ENCODE peak calls at places on chromosomes 6 and 20, in nine cellular contexts. R, G, E, P, J, H, Z, I and W are unnamed samples.

GRCh38 chr20:10429443-10429981 is 4.5 kb downstream of the MKKS start:
- DNase-seq in E (no peak), J (no peak), G (no peak), H (no peak), I (no peak), R (no peak), Z (no peak), P (no peak), W (no peak)

GRCh38 chr20:50376888-50377459 is 133.2 kb upstream of the PTPN1 start:
- DNase-seq in Z (no peak), H (peak), J (no peak), P (no peak), E (no peak), R (no peak), I (no peak), G (no peak), W (no peak)

GRCh38 chr6:102812242-102812641 is 1418.7 kb downstream of the GRIK2 start:
- DNase-seq in E (no peak), R (no peak), G (peak), I (peak), P (no peak), J (no peak), Z (no peak), H (peak), W (no peak)

GRCh38 chr20:13922241-13922640 is 68.2 kb downstream of the SEL1L2 start:
- DNase-seq in Z (no peak), G (no peak), J (no peak), E (no peak), I (peak), H (no peak), P (no peak), R (no peak), W (no peak)

GRCh38 chr6:102736941-102737368 is 1343.4 kb downstream of the GRIK2 start:
- DNase-seq in E (no peak), Z (peak), H (peak), G (no peak), R (no peak), P (no peak), I (peak), J (peak), W (no peak)

GRCh38 chr20:22462975-22463914 is 121.1 kb downstream of the FOXA2 start:
- DNase-seq in G (peak), I (no peak), P (no peak), J (no peak), H (peak), Z (no peak), R (no peak), E (no peak), W (no peak)

GRCh38 chr6:6565069-6565468 is 23.5 kb upstream of the LY86 start:
- DNase-seq in H (no peak), J (no peak), P (no peak), R (no peak), Z (no peak), E (no peak), I (no peak), G (no peak), W (no peak)

GRCh38 chr20:4067600-4068261 is 52.4 kb upstream of the RNF24 start:
- DNase-seq in I (no peak), E (no peak), G (peak), Z (peak), P (no peak), J (no peak), R (no peak), H (peak), W (no peak)

GRCh38 chr6:45577836-45578504 is 200.2 kb upstream of the SUPT3H start:
- DNase-seq in Z (no peak), E (no peak), J (peak), R (no peak), G (peak), H (no peak), P (no peak), I (peak), W (no peak)

GRCh38 chr20:21027569-21027968 is 78.6 kb downstream of the LINC00237 start:
- DNase-seq in I (no peak), Z (no peak), G (peak), P (no peak), J (peak), H (peak), R (peak), E (no peak), W (peak)

GRCh38 chr6:128202169-128202765 is 301.4 kb upstream of the THEMIS start:
- DNase-seq in E (no peak), R (no peak), G (no peak), H (no peak), Z (no peak), I (no peak), J (no peak), P (no peak), W (no peak)

GRCh38 chr20:59248031-59248684 is 52.3 kb upstream of the EDN3 start:
- DNase-seq in I (no peak), E (no peak), J (peak), Z (no peak), G (no peak), H (no peak), R (no peak), P (no peak), W (no peak)

GRCh38 chr20:58458342-58459057 is 56.7 kb downstream of the APCDD1L start:
- DNase-seq in H (peak), Z (peak), P (no peak), I (no peak), R (no peak), G (peak), E (no peak), J (peak), W (no peak)

GRCh38 chr6:107822154-107823046 is 1.7 kb downstream of the SCML4 start:
- DNase-seq in H (no peak), E (peak), P (no peak), G (peak), Z (no peak), J (no peak), I (no peak), R (no peak), W (no peak)

GRCh38 chr6:168559574-168560098 is 118.7 kb downstream of the SMOC2 start:
- DNase-seq in H (no peak), G (no peak), E (no peak), J (no peak), I (no peak), R (no peak), P (no peak), Z (no peak), W (no peak)

GRCh38 chr20:325889-326644 is 715 bp downstream of the SOX12 start:
- DNase-seq in G (peak), P (no peak), Z (peak), R (no peak), J (peak), H (peak), I (no peak), E (peak), W (peak)

GRCh38 chr6:89987140-89987539 is 92.9 kb downstream of the GJA10 start:
- DNase-seq in I (no peak), E (no peak), G (no peak), H (no peak), P (no peak), Z (no peak), J (no peak), R (no peak), W (no peak)

GRCh38 chr20:17605131-17605660 is 35.3 kb downstream of the DSTN start:
- DNase-seq in R (no peak), I (no peak), G (no peak), E (no peak), H (no peak), J (no peak), P (no peak), Z (no peak), W (no peak)

GRCh38 chr6:4130357-4130987 is 4.9 kb downstream of the ECI2 start:
- DNase-seq in E (no peak), J (no peak), H (no peak), G (no peak), I (no peak), P (no peak), Z (no peak), R (no peak), W (no peak)

GRCh38 chr6:107489636-107490567 is at the start of gene SOBP:
- DNase-seq in Z (no peak), H (peak), G (peak), P (peak), E (peak), R (no peak), I (no peak), J (peak), W (peak)

GRCh38 chr6:166466178-166467122 is 83.7 kb upstream of the MPC1 start:
- DNase-seq in J (no peak), G (no peak), H (peak), P (no peak), I (peak), E (no peak), Z (peak), R (no peak), W (no peak)

GRCh38 chr6:128336436-128337095 is 183.8 kb downstream of the PTPRK start:
- DNase-seq in G (no peak), H (peak), P (no peak), I (peak), Z (no peak), R (no peak), J (peak), E (no peak), W (no peak)

GRCh38 chr6:117188627-117189201 is 76.6 kb upstream of the VGLL2 start:
- DNase-seq in J (peak), P (no peak), E (no peak), Z (no peak), H (peak), I (no peak), G (peak), R (no peak), W (no peak)

GRCh38 chr6:14321992-14322772 is 204.6 kb downstream of the CD83 start:
- DNase-seq in Z (no peak), H (peak), I (no peak), J (no peak), E (no peak), P (no peak), G (no peak), R (no peak), W (peak)

GRCh38 chr6:107515955-107516354 is 26.0 kb downstream of the SOBP start:
- DNase-seq in I (no peak), R (no peak), H (no peak), E (no peak), P (no peak), J (no peak), G (no peak), Z (no peak), W (no peak)

DNA sequence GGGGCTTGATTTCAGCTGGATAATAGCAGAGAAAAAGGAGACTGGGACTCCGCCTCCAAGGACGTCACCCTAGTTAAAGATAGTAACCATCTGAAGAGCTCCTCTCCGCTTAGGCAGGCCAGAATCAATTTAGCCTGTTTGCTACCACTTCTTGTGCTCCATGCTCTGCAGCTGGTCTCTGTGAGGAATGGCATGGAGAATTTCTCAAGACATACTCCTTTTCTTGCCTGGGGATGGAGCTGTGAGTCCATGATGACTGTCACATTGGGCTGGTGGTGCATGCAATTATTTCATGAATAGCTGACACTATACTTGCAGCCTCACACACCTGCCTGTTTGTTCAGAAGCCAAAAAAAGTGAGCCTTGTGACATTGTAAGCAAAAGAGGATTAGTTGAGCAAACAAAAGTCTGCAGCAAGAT is 61.4 kb downstream of the TXLNB start:
- DNase-seq in E (no peak), R (no peak), J (peak), P (peak), I (no peak), G (peak), Z (peak), H (peak), W (no peak)
- TF ChIP-seq CTCF in E (no peak), R (peak), J (peak), P (no peak), I (peak), G (no peak), Z (no peak), H (peak), W (no peak)

GRCh38 chr6:99613705-99614429 is 7.2 kb downstream of the PRDM13 start:
- DNase-seq in E (peak), R (no peak), J (peak), P (no peak), G (peak), I (no peak), Z (no peak), H (peak), W (peak)

GRCh38 chr6:99614430-99615161 is 8.0 kb downstream of the PRDM13 start:
- DNase-seq in R (no peak), Z (no peak), J (peak), E (peak), H (no peak), G (peak), P (no peak), I (no peak), W (peak)

GRCh38 chr6:99612551-99613397 is 6.1 kb downstream of the PRDM13 start:
- DNase-seq in R (no peak), P (no peak), Z (no peak), E (no peak), I (no peak), H (no peak), J (no peak), G (no peak), W (peak)

GRCh38 chr6:99611148-99611547 is 4.5 kb downstream of the PRDM13 start:
- DNase-seq in I (no peak), P (no peak), H (no peak), R (no peak), E (peak), J (no peak), Z (no peak), G (peak), W (no peak)

GRCh38 chr6:99613398-99613704 is 6.7 kb downstream of the PRDM13 start:
- DNase-seq in I (no peak), H (peak), E (peak), J (peak), R (no peak), G (no peak), P (no peak), Z (no peak), W (peak)
- H3K4me3 ChIP-seq in I (peak), H (no peak), E (peak), J (peak), R (peak), G (no peak), P (peak), Z (no peak), W (peak)

DNA sequence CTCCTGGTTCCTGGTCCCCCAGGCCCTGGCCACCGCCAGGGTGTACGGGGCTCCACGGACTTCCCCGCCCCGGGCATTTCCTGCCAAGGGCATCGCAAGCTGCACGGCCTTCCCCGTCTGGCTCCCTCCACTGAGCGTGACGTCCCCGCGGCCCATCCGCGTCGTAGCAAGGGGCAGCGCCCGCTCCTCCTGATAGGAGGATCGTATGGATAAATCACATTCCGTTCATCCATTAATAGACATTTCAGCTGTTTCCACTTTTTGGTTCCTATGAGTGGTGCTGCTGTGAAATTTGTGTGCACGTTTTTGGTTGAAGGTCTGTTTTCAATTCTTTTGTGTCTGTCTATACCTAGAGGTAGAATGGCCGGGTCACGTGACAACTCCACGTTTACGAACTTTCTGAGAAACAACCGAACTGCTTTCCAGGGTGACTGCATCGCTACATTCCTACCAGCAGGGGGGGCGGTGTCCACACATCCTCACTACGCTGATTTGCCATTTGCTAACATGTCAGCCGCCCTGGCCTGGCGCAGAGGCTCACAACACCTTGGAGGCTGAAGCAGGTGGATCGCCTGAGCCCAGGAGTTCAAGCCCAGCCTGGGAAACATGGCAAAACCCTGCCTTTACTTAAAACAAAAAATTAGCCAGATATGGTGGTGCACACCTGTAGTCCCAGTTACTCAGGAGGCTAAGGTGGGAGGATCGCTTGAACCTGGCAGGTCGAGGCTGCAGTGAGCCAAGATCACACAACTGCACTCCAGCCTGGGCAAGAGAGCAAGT is 37.7 kb downstream of the KCNQ2 start:
- DNase-seq in G (peak), P (peak), I (peak), Z (peak), R (peak), H (peak), J (peak), E (peak), W (peak)
- TF ChIP-seq CTCF in G (peak), P (peak), I (peak), Z (peak), R (peak), H (peak), J (peak), E (peak), W (peak)

GRCh38 chr20:54176610-54177009 is 2.8 kb upstream of the CYP24A1 start:
- DNase-seq in H (peak), J (no peak), E (no peak), P (no peak), I (no peak), G (no peak), Z (peak), R (no peak), W (no peak)

GRCh38 chr20:54172856-54173652 is 732 bp downstream of the CYP24A1 start:
- DNase-seq in I (no peak), P (no peak), J (peak), R (no peak), E (no peak), Z (peak), G (no peak), H (peak), W (no peak)

GRCh38 chr20:54173653-54174451 is at the start of gene CYP24A1:
- DNase-seq in Z (no peak), H (peak), G (peak), J (peak), P (no peak), I (no peak), R (no peak), E (no peak), W (no peak)

GRCh38 chr20:54172532-54172855 is 1.3 kb downstream of the CYP24A1 start:
- DNase-seq in Z (no peak), E (no peak), P (no peak), G (no peak), H (no peak), R (no peak), J (no peak), I (no peak), W (no peak)

GRCh38 chr20:54174452-54175175 is 828 bp upstream of the CYP24A1 start:
- DNase-seq in P (no peak), G (no peak), Z (no peak), E (no peak), J (no peak), H (peak), I (no peak), R (no peak), W (no peak)
- H3K4me3 ChIP-seq in P (no peak), G (no peak), Z (peak), E (peak), J (peak), H (no peak), I (no peak), R (peak), W (no peak)

DNA sequence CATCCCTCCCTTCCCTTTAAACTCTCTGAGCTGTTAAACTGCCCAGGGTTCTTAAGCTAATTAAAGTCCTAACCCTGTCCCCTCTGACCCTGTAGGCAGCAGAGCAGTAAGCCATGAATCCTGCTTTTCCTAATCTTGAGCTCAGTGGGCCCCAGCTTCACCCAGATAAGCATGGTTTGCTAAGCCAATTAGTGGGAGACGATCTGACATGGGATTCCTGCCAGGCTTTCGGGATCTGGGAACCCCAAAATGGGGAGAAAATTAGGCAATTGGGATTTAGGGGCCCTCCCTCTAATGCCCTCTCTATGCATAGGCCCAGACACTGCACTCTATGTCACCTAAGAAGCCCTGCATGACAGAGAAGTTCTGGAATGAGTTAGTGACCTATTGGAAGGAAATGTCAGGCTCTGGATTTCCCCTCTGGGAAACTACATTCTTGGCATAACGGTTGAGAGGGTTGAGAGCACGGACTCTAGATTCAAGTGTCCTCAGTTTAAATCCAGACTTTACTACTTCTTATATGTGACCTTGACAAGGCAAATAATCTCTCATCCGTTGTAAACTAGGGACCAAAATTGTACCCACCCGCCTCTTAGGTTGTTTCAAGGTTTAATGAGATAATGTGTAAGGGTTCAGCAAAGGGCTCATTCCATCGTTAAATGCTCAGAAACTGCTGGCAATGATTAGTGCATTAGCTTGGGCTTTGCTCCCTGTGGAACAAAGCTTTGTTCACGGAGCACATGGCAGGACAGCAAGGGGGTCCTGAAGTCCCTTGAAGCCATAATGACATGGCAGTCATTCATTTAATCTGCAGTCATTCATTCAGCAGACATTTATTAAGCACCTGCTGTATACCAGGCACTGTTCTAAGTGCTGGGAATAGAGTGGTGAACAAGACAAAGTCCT is 4.8 kb downstream of the XKR7 start:
- DNase-seq in Z (no peak), P (no peak), I (peak), H (no peak), J (no peak), E (no peak), G (no peak), R (no peak), W (peak)
- TF ChIP-seq CTCF in Z (no peak), P (no peak), I (no peak), H (no peak), J (no peak), E (no peak), G (no peak), R (no peak), W (no peak)

GRCh38 chr20:32292548-32292947 is 15.1 kb downstream of the KIF3B start:
- DNase-seq in Z (no peak), R (no peak), G (no peak), H (no peak), I (no peak), J (no peak), E (no peak), P (no peak), W (no peak)
- H3K4me3 ChIP-seq in Z (no peak), R (no peak), G (no peak), H (no peak), I (no peak), J (no peak), E (no peak), P (no peak), W (no peak)